ENCODE peak calls at places on chromosomes 11 and 22, in nine cellular contexts. F is spleen, N is transverse colon, V is breast epithelium, D is GM12878, X is K562, R is stomach, A is GM12892, H is endothelial cell of umbilical vein. U is an unnamed sample.
A peak's percentile ranks its signal among the peaks of the same experiment; 100 is the strongest.

GRCh38 chr11:113470233-113470632 is 5.0 kb downstream of the DRD2 start:
- DNase-seq in R (no peak), D (no peak), N (no peak), X (no peak), V (no peak), H (no peak), F (no peak), A (no peak), U (no peak)

GRCh38 chr11:11451501-11452005 is 98.5 kb upstream of the CSNK2A3 start:
- DNase-seq in X (peak; percentile 9), H (no peak), A (peak; percentile 25), R (no peak), D (peak; percentile 56), V (no peak), F (no peak), N (no peak), U (no peak)

GRCh38 chr22:39280250-39280649 is 35.5 kb upstream of the PDGFB start:
- DNase-seq in D (no peak), F (no peak), A (no peak), H (no peak), N (no peak), V (no peak), R (no peak), X (no peak), U (no peak)

GRCh38 chr11:12806113-12806512 is 131.9 kb downstream of the TEAD1 start:
- DNase-seq in V (no peak), F (no peak), H (no peak), X (no peak), D (no peak), A (no peak), R (no peak), N (peak; percentile 45), U (no peak)

GRCh38 chr22:26362471-26362870 is 66.6 kb upstream of the ASPHD2 start:
- DNase-seq in R (no peak), D (no peak), V (no peak), F (no peak), H (no peak), A (no peak), X (no peak), N (no peak), U (no peak)

GRCh38 chr11:120280566-120281160 is 40.7 kb downstream of the POU2F3 start:
- DNase-seq in R (no peak), N (no peak), X (peak; percentile 20), H (no peak), A (no peak), V (no peak), F (no peak), D (no peak), U (no peak)

GRCh38 chr22:32583921-32584335 is 109.3 kb downstream of the FBXO7 start:
- DNase-seq in H (no peak), X (no peak), D (no peak), V (no peak), A (no peak), R (no peak), N (no peak), F (no peak), U (no peak)

GRCh38 chr11:78187366-78188011 is 937 bp downstream of the KCTD21 start:
- DNase-seq in X (no peak), A (no peak), N (no peak), H (no peak), V (no peak), F (no peak), D (no peak), R (no peak), U (no peak)

GRCh38 chr11:16381177-16381576 is 24.8 kb upstream of the SOX6 start:
- DNase-seq in F (no peak), N (no peak), V (no peak), R (no peak), A (no peak), H (no peak), X (peak; percentile 35), D (no peak), U (no peak)

GRCh38 chr11:122199661-122200060 is 83.6 kb upstream of the BLID start:
- DNase-seq in D (no peak), F (no peak), H (peak; percentile 86), X (no peak), V (no peak), A (no peak), R (no peak), N (no peak), U (no peak)

GRCh38 chr11:128968916-128969315 is 26.2 kb upstream of the TP53AIP1 start:
- DNase-seq in N (no peak), X (no peak), D (no peak), A (no peak), V (no peak), R (no peak), F (no peak), H (no peak), U (no peak)

GRCh38 chr11:103601230-103601846 is 435.1 kb upstream of the DDI1 start:
- DNase-seq in A (peak; percentile 6), N (no peak), F (no peak), V (no peak), R (no peak), D (no peak), H (peak; percentile 78), X (peak; percentile 25), U (peak; percentile 9)

GRCh38 chr11:113596658-113597057 is 109.5 kb downstream of the TMPRSS5 start:
- DNase-seq in V (no peak), X (no peak), F (no peak), N (no peak), R (no peak), A (no peak), H (no peak), D (no peak), U (no peak)

GRCh38 chr22:18031670-18032454 is 7.5 kb upstream of the MICAL3 start:
- DNase-seq in R (no peak), H (no peak), X (no peak), D (no peak), V (peak; percentile 84), N (no peak), F (peak; percentile 38), A (no peak), U (no peak)

GRCh38 chr22:28229566-28230483 is 310.8 kb upstream of the PITPNB start:
- DNase-seq in N (no peak), V (no peak), A (no peak), H (no peak), D (no peak), R (no peak), X (no peak), F (no peak), U (no peak)

GRCh38 chr22:20438066-20438677 is 547 bp upstream of the SCARF2 start:
- DNase-seq in D (no peak), X (no peak), F (peak; percentile 74), R (no peak), H (no peak), A (no peak), N (no peak), V (no peak), U (no peak)

GRCh38 chr11:69178819-69179482 is 23.2 kb downstream of the SMIM38 start:
- DNase-seq in A (no peak), V (no peak), R (peak; percentile 50), H (no peak), N (no peak), D (no peak), F (no peak), X (no peak), U (no peak)

DNA sequence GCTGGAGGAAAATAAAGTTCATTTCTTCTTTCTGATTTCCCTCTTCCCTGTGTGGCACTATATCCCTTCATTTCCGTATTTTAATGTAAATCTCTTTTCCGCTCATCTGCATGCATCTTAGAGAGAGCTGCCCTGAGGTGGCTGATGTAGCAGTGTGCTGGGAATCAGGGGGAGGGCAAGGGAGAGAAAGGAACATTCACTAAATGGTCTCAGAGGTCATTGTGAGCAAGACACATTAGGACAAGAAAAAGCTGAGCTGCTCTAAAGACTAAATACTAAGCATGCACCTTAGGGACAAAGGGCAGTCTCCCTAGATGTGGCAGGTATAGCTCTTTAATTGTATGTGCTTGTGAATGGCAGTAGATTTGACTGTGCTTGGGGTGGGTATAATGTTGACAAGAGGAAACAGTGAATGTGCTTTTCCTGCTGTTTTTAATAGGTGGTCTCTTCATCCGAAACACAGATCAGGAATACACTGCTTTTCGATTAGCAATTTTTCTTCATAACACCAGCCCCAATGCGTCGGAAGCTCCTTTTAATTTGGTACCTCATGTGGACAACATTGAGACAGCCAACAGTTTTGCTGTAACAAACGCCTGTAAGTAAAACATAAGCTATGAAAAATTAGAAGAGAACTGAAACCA is 2.1 kb downstream of the GRIA4 start:
- DNase-seq in D (no peak), F (no peak), A (no peak), N (no peak), X (no peak), V (no peak), H (no peak), R (no peak), U (no peak)
- TF ChIP-seq POLR2AphosphoS5 in D (no peak), F (no peak), A (no peak), N (no peak), X (no peak), V (no peak), H (no peak), R (no peak), U (no peak)

GRCh38 chr11:1762537-1763302 is 1.0 kb downstream of the CTSD start:
- DNase-seq in V (peak; percentile 77), F (peak; percentile 83), X (peak; percentile 83), N (peak; percentile 91), H (no peak), R (peak; percentile 93), A (peak; percentile 39), D (no peak), U (no peak)
- TF ChIP-seq POLR2A in V (no peak), F (no peak), X (no peak), N (peak; percentile 97), H (no peak), R (no peak), A (no peak), D (no peak), U (no peak)

GRCh38 chr11:2139118-2139490 is at the start of gene IGF2:
- DNase-seq in D (no peak), X (no peak), R (no peak), F (no peak), V (no peak), H (no peak), A (no peak), N (no peak), U (no peak)

GRCh38 chr11:2138075-2138435 is 1.1 kb downstream of the IGF2 start:
- DNase-seq in F (no peak), X (no peak), N (no peak), D (no peak), H (no peak), V (no peak), A (no peak), R (no peak), U (no peak)

GRCh38 chr11:2137202-2138071 is 1.8 kb downstream of the IGF2 start:
- DNase-seq in A (no peak), F (no peak), V (peak; percentile 37), R (peak; percentile 61), D (no peak), N (peak; percentile 34), X (peak; percentile 46), H (peak; percentile 60), U (no peak)

GRCh38 chr11:2139691-2140337 is 625 bp upstream of the IGF2 start:
- DNase-seq in X (no peak), H (no peak), F (no peak), D (no peak), V (no peak), R (no peak), A (no peak), N (no peak), U (no peak)

GRCh38 chr11:2138436-2139117 is 612 bp downstream of the IGF2 start:
- DNase-seq in N (no peak), X (no peak), A (no peak), F (no peak), H (no peak), D (no peak), V (no peak), R (no peak), U (no peak)
- TF ChIP-seq POLR2AphosphoS5 in N (no peak), X (no peak), A (no peak), F (no peak), H (no peak), D (no peak), V (no peak), R (no peak), U (no peak)

GRCh38 chr11:74592441-74593362 is at the start of gene POLD3:
- DNase-seq in H (peak; percentile 94), X (peak; percentile 96), V (peak; percentile 82), D (peak; percentile 67), R (peak; percentile 96), F (peak; percentile 99), N (peak; percentile 96), A (peak; percentile 63), U (peak; percentile 67)
- TF ChIP-seq POLR2A in H (peak; percentile 36), X (peak; percentile 74), V (no peak), D (peak; percentile 68), R (no peak), F (no peak), N (peak; percentile 52), A (peak; percentile 67), U (peak; percentile 30)